ENCODE peak calls at places on chromosome 10, in five cellular contexts. One of them, this sample, is unnamed.

GRCh38 chr10:97173036-97173435 is 12.7 kb downstream of the SLIT1 start:
- DNase-seq in A549: no peak
- DNase-seq in body of pancreas: no peak
- DNase-seq in adrenal gland: no peak
- DNase-seq in endothelial cell of umbilical vein: no peak
- DNase-seq in this sample: peak

GRCh38 chr10:23702977-23703414 is 264.1 kb downstream of the OTUD1 start:
- DNase-seq in A549: peak
- DNase-seq in body of pancreas: peak
- DNase-seq in adrenal gland: peak
- DNase-seq in endothelial cell of umbilical vein: peak
- DNase-seq in this sample: no peak

GRCh38 chr10:62170738-62171137 is 97.9 kb downstream of the RTKN2 start:
- DNase-seq in A549: no peak
- DNase-seq in body of pancreas: no peak
- DNase-seq in adrenal gland: no peak
- DNase-seq in endothelial cell of umbilical vein: no peak
- DNase-seq in this sample: no peak

GRCh38 chr10:111113961-111114830 is 37.4 kb downstream of the ADRA2A start:
- DNase-seq in A549: no peak
- DNase-seq in body of pancreas: no peak
- DNase-seq in adrenal gland: peak
- DNase-seq in endothelial cell of umbilical vein: no peak
- DNase-seq in this sample: no peak

GRCh38 chr10:127449491-127449890 is 99.6 kb upstream of the NPS start:
- DNase-seq in A549: no peak
- DNase-seq in body of pancreas: no peak
- DNase-seq in adrenal gland: no peak
- DNase-seq in endothelial cell of umbilical vein: no peak
- DNase-seq in this sample: no peak

GRCh38 chr10:6840766-6841165 is 260.7 kb upstream of the PRKCQ start:
- DNase-seq in A549: no peak
- DNase-seq in body of pancreas: no peak
- DNase-seq in adrenal gland: no peak
- DNase-seq in endothelial cell of umbilical vein: no peak
- DNase-seq in this sample: no peak

GRCh38 chr10:78703581-78703980 is 365.2 kb upstream of the ZMIZ1 start:
- DNase-seq in A549: no peak
- DNase-seq in body of pancreas: no peak
- DNase-seq in adrenal gland: peak
- DNase-seq in endothelial cell of umbilical vein: peak
- DNase-seq in this sample: no peak

GRCh38 chr10:70672165-70672992 is at the start of gene ADAMTS14:
- DNase-seq in A549: peak
- DNase-seq in body of pancreas: no peak
- DNase-seq in adrenal gland: no peak
- DNase-seq in endothelial cell of umbilical vein: no peak
- DNase-seq in this sample: peak

GRCh38 chr10:36269222-36269621 is 627.1 kb upstream of the FZD8 start:
- DNase-seq in A549: no peak
- DNase-seq in body of pancreas: no peak
- DNase-seq in adrenal gland: no peak
- DNase-seq in endothelial cell of umbilical vein: no peak
- DNase-seq in this sample: no peak

GRCh38 chr10:48497965-48498770 is 106.7 kb downstream of the ARHGAP22 start:
- DNase-seq in A549: no peak
- DNase-seq in body of pancreas: no peak
- DNase-seq in adrenal gland: peak
- DNase-seq in endothelial cell of umbilical vein: no peak
- DNase-seq in this sample: no peak

GRCh38 chr10:43648392-43649148 is at the start of gene ZNF32:
- DNase-seq in A549: peak
- DNase-seq in body of pancreas: peak
- DNase-seq in adrenal gland: peak
- DNase-seq in endothelial cell of umbilical vein: peak
- DNase-seq in this sample: peak

GRCh38 chr10:28841625-28842024 is 164.3 kb downstream of the BAMBI start:
- DNase-seq in A549: no peak
- DNase-seq in body of pancreas: no peak
- DNase-seq in adrenal gland: no peak
- DNase-seq in endothelial cell of umbilical vein: no peak
- DNase-seq in this sample: no peak

GRCh38 chr10:33716461-33717267 is 382.2 kb upstream of the NRP1 start:
- DNase-seq in A549: no peak
- DNase-seq in body of pancreas: no peak
- DNase-seq in adrenal gland: no peak
- DNase-seq in endothelial cell of umbilical vein: no peak
- DNase-seq in this sample: no peak

GRCh38 chr10:133026171-133026570 is 61.6 kb upstream of the ADGRA1 start:
- DNase-seq in A549: no peak
- DNase-seq in body of pancreas: no peak
- DNase-seq in adrenal gland: no peak
- DNase-seq in endothelial cell of umbilical vein: no peak
- DNase-seq in this sample: no peak

GRCh38 chr10:17989908-17990767 is 38.4 kb downstream of the SLC39A12 start:
- DNase-seq in A549: peak
- DNase-seq in body of pancreas: no peak
- DNase-seq in adrenal gland: no peak
- DNase-seq in endothelial cell of umbilical vein: no peak
- DNase-seq in this sample: no peak

GRCh38 chr10:1025684-1026083 is at the start of gene IDI2:
- DNase-seq in A549: no peak
- DNase-seq in body of pancreas: no peak
- DNase-seq in adrenal gland: no peak
- DNase-seq in endothelial cell of umbilical vein: no peak
- DNase-seq in this sample: no peak

GRCh38 chr10:62348029-62348428 is 26.1 kb upstream of the ZNF365 start:
- DNase-seq in A549: no peak
- DNase-seq in body of pancreas: no peak
- DNase-seq in adrenal gland: no peak
- DNase-seq in endothelial cell of umbilical vein: no peak
- DNase-seq in this sample: no peak

GRCh38 chr10:62046522-62047239 is 145.2 kb downstream of the ARID5B start:
- DNase-seq in A549: no peak
- DNase-seq in body of pancreas: no peak
- DNase-seq in adrenal gland: no peak
- DNase-seq in endothelial cell of umbilical vein: peak
- DNase-seq in this sample: no peak

GRCh38 chr10:3782099-3782455 is 2.9 kb downstream of the KLF6 start:
- DNase-seq in A549: no peak
- DNase-seq in body of pancreas: peak
- DNase-seq in adrenal gland: peak
- DNase-seq in endothelial cell of umbilical vein: no peak
- DNase-seq in this sample: no peak

GRCh38 chr10:3197354-3198003 is 24.9 kb upstream of the PITRM1 start:
- DNase-seq in A549: peak
- DNase-seq in body of pancreas: peak
- DNase-seq in adrenal gland: peak
- DNase-seq in endothelial cell of umbilical vein: peak
- DNase-seq in this sample: peak

GRCh38 chr10:79927111-79927828 is 21.6 kb downstream of the SFTPD start:
- DNase-seq in A549: no peak
- DNase-seq in body of pancreas: peak
- DNase-seq in adrenal gland: peak
- DNase-seq in endothelial cell of umbilical vein: no peak
- DNase-seq in this sample: peak

GRCh38 chr10:48470893-48471805 is 133.7 kb downstream of the ARHGAP22 start:
- DNase-seq in A549: no peak
- DNase-seq in body of pancreas: no peak
- DNase-seq in adrenal gland: peak
- DNase-seq in endothelial cell of umbilical vein: peak
- DNase-seq in this sample: peak

DNA sequence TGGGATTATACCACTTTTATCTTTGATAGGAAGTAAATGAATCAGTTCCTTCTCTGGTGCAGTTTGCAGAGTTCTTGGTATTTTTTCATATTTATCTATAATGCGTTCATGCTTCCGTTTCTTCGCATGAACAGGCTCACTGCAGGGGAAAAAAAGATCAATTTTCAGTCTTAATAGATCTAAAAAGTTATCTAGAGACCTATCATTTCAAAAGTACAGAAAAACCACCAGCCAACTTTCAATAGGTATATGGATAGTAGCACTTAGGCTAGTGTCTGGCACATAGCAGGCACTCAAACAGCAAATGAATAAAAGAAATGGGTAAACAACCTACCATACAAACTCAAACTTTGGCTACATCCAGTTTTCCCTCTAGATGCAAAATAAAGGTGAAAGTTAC is 5.5 kb downstream of the NOC3L start:
- DNase-seq in A549: no peak
- DNase-seq in body of pancreas: no peak
- DNase-seq in adrenal gland: no peak
- DNase-seq in endothelial cell of umbilical vein: no peak
- DNase-seq in this sample: no peak
- TF ChIP-seq CTCF in A549: no peak
- TF ChIP-seq CTCF in body of pancreas: no peak
- TF ChIP-seq CTCF in adrenal gland: no peak
- TF ChIP-seq CTCF in endothelial cell of umbilical vein: no peak
- TF ChIP-seq CTCF in this sample: no peak

GRCh38 chr10:112373912-112374338 is at the start of gene ACSL5:
- DNase-seq in A549: no peak
- DNase-seq in body of pancreas: no peak
- DNase-seq in adrenal gland: no peak
- DNase-seq in endothelial cell of umbilical vein: no peak
- DNase-seq in this sample: no peak
- TF ChIP-seq POLR2A in A549: no peak
- TF ChIP-seq POLR2A in body of pancreas: no peak
- TF ChIP-seq POLR2A in adrenal gland: no peak
- TF ChIP-seq POLR2A in endothelial cell of umbilical vein: no peak
- TF ChIP-seq POLR2A in this sample: no peak

GRCh38 chr10:100788027-100788900 is 42.9 kb downstream of the PAX2 start:
- DNase-seq in A549: no peak
- DNase-seq in body of pancreas: no peak
- DNase-seq in adrenal gland: no peak
- DNase-seq in endothelial cell of umbilical vein: no peak
- DNase-seq in this sample: no peak
- TF ChIP-seq CTCF in A549: no peak
- TF ChIP-seq CTCF in body of pancreas: no peak
- TF ChIP-seq CTCF in adrenal gland: no peak
- TF ChIP-seq CTCF in endothelial cell of umbilical vein: no peak
- TF ChIP-seq CTCF in this sample: no peak

DNA sequence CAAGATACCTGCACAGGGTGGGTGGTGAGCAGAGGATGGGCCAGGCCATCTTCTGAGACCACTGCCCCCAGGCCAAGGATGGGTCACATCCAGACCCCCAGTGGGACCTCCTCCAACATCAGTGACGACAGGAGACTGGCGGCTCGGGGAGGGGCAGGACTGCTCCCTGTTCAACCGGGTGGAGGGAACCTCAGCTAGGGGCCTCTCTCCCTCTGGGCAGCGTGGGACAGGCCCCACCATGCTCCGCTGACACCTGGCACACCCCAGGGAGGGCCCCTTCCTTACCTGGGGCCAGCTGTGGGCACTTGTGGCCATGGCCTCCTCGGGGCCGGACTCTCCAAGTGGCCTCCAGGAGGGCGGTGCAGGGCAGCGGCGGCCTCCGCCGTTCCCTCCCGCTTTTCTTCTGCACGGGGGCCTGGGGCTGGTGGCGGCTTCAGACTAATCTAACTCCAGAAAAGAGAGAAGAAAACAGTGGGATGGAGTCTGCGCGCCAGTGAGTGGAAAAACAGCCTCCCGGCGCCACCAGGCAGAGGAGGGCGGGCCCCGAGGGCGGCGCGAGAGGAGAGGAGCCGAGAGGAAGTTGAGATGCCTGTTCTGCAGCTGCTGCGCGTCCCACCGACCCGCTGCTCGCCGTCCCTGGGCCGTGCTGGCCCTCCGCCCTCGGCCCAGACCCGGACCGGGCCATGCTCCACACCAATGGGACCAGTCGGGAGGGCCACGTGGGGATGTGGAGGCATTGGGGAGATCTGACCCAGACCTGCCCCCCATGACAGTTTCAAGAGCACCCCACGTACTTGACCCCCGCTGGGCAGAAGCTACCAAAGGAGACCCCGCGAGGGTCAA is at the start of gene CALHM2:
- DNase-seq in A549: peak
- DNase-seq in body of pancreas: peak
- DNase-seq in adrenal gland: peak
- DNase-seq in endothelial cell of umbilical vein: peak
- DNase-seq in this sample: peak
- TF ChIP-seq POLR2A in A549: no peak
- TF ChIP-seq POLR2A in body of pancreas: no peak
- TF ChIP-seq POLR2A in adrenal gland: no peak
- TF ChIP-seq POLR2A in endothelial cell of umbilical vein: no peak
- TF ChIP-seq POLR2A in this sample: no peak

GRCh38 chr10:5442990-5443370 is 30.6 kb downstream of the NET1 start:
- DNase-seq in A549: no peak
- DNase-seq in body of pancreas: no peak
- DNase-seq in adrenal gland: no peak
- DNase-seq in endothelial cell of umbilical vein: no peak
- DNase-seq in this sample: no peak
- TF ChIP-seq CTCF in A549: no peak
- TF ChIP-seq CTCF in body of pancreas: no peak
- TF ChIP-seq CTCF in adrenal gland: no peak
- TF ChIP-seq CTCF in endothelial cell of umbilical vein: no peak
- TF ChIP-seq CTCF in this sample: no peak

GRCh38 chr10:122879339-122880273 is at the start of gene FAM24B:
- DNase-seq in A549: peak
- DNase-seq in body of pancreas: peak
- DNase-seq in adrenal gland: peak
- DNase-seq in endothelial cell of umbilical vein: peak
- DNase-seq in this sample: peak
- TF ChIP-seq POLR2A in A549: peak
- TF ChIP-seq POLR2A in body of pancreas: peak
- TF ChIP-seq POLR2A in adrenal gland: peak
- TF ChIP-seq POLR2A in endothelial cell of umbilical vein: peak
- TF ChIP-seq POLR2A in this sample: no peak